ENCODE peak calls at places on chromosomes 3 and 15, in ten cellular contexts. P, Y, L, F, N, D, I, E, A and T are unnamed samples. For H3K4me1 and H3K36me3, the result is how much of the 10 kb centered on the place peaks cover.

GRCh38 chr3:142997330-142997729 is 4.0 kb upstream of the U2SURP start:
- DNase-seq in P (no peak), E (no peak), A (no peak), N (no peak), I (no peak), Y (no peak), L (no peak), F (no peak), D (no peak), T (no peak)

GRCh38 chr3:141825216-141826011 is 51.0 kb upstream of the ATP1B3 start:
- DNase-seq in Y (no peak), F (no peak), P (no peak), L (no peak), D (no peak), A (no peak), N (no peak), I (no peak), E (no peak), T (no peak)

GRCh38 chr15:98774756-98775497 is 126.6 kb downstream of the IGF1R start:
- DNase-seq in F (no peak), L (no peak), E (no peak), I (no peak), A (no peak), P (peak), N (no peak), Y (no peak), D (peak), T (no peak)

GRCh38 chr3:183826854-183827253 is 1.5 kb upstream of the MAP6D1 start:
- DNase-seq in P (no peak), E (no peak), I (peak), D (no peak), A (no peak), Y (no peak), N (no peak), F (no peak), L (no peak), T (no peak)

GRCh38 chr3:143249014-143249413 is 129.4 kb downstream of the CHST2 start:
- DNase-seq in E (no peak), D (no peak), L (no peak), F (no peak), Y (no peak), P (no peak), I (no peak), N (no peak), A (no peak), T (no peak)

GRCh38 chr15:66946578-66947164 is 118.7 kb upstream of the SMAD3 start:
- DNase-seq in Y (peak), D (peak), I (peak), L (peak), N (peak), A (peak), P (peak), E (peak), F (no peak), T (peak)

GRCh38 chr3:149388714-149389417 is 11.4 kb upstream of the TM4SF1 start:
- DNase-seq in L (no peak), N (no peak), A (no peak), F (no peak), E (no peak), I (no peak), P (no peak), D (no peak), Y (no peak), T (no peak)

GRCh38 chr15:47688573-47689086 is 28.7 kb upstream of the SEMA6D start:
- DNase-seq in F (no peak), P (peak), E (no peak), Y (no peak), I (no peak), N (no peak), A (no peak), L (no peak), D (no peak), T (no peak)

GRCh38 chr15:44620081-44620480 is 43.4 kb downstream of the SPG11 start:
- DNase-seq in F (no peak), I (no peak), L (no peak), P (no peak), E (no peak), Y (no peak), D (no peak), N (no peak), A (no peak), T (no peak)

GRCh38 chr15:69277316-69277715 is 21.4 kb upstream of the PAQR5 start:
- DNase-seq in A (no peak), L (no peak), Y (no peak), E (no peak), F (no peak), D (no peak), P (no peak), N (no peak), I (no peak), T (no peak)

GRCh38 chr3:167938516-167938915 is 157.2 kb downstream of the GOLIM4 start:
- DNase-seq in N (no peak), Y (no peak), I (no peak), L (no peak), D (no peak), A (no peak), P (no peak), F (no peak), E (no peak), T (no peak)

GRCh38 chr3:73621388-73621787 is 3.4 kb downstream of the PDZRN3 start:
- DNase-seq in Y (no peak), F (no peak), A (no peak), L (peak), I (no peak), P (no peak), D (peak), E (no peak), N (no peak), T (no peak)

GRCh38 chr3:192917508-192918274 is at the start of gene MB21D2:
- DNase-seq in A (peak), Y (peak), E (peak), F (peak), N (peak), L (peak), P (peak), I (peak), D (peak), T (peak)

GRCh38 chr15:31811641-31812040 is 218.7 kb upstream of the CHRNA7 start:
- DNase-seq in D (no peak), F (no peak), L (no peak), A (no peak), I (no peak), N (no peak), Y (no peak), P (no peak), E (no peak), T (no peak)

GRCh38 chr3:23676093-23676492 is 129.7 kb upstream of the UBE2E1 start:
- DNase-seq in L (no peak), Y (no peak), N (no peak), E (no peak), D (no peak), F (no peak), A (no peak), P (peak), I (no peak), T (no peak)

GRCh38 chr3:177104299-177104992 is 92.8 kb downstream of the TBL1XR1 start:
- DNase-seq in I (no peak), P (no peak), Y (no peak), D (no peak), E (no peak), F (no peak), L (no peak), N (no peak), A (no peak), T (no peak)

GRCh38 chr3:177106184-177106583 is 91.1 kb downstream of the TBL1XR1 start:
- DNase-seq in N (no peak), F (no peak), P (no peak), L (no peak), Y (no peak), A (no peak), D (no peak), I (no peak), E (no peak), T (no peak)

GRCh38 chr3:177107840-177108239 is 89.4 kb downstream of the TBL1XR1 start:
- DNase-seq in P (no peak), L (no peak), F (no peak), A (no peak), N (no peak), Y (no peak), I (no peak), D (no peak), E (no peak), T (no peak)

GRCh38 chr3:177106594-177106993 is 90.7 kb downstream of the TBL1XR1 start:
- DNase-seq in N (no peak), A (no peak), L (no peak), E (no peak), I (no peak), D (no peak), Y (no peak), P (no peak), F (no peak), T (no peak)

DNA sequence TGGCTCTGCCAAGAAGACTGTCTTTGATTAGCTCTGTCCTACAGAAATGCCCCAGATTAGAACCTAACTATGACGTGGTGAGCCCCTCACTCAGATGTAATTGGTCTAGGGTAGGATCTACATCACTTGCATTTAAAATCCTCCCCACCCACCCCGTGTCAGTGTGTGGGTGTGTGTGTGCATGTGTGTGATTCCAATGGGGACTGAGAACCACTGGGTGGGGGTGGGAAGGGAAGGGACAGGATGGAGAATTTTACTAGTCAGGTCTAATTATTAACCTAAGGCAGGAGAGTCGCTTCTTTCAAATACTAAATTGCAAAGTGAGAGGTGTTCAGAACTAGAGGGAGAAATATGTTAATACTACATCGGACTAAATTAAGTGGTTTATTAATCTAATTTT is 91.7 kb downstream of the TBL1XR1 start:
- DNase-seq in D (no peak), I (no peak), E (no peak), A (no peak), P (no peak), L (no peak), Y (no peak), F (no peak), N (no peak), T (no peak)
- H3K4me1 ChIP-seq in D (under half), I (half or more), E (under half), A (under half), P (under half), L (under half), Y (under half), F (half or more), N (under half), T (under half)

DNA sequence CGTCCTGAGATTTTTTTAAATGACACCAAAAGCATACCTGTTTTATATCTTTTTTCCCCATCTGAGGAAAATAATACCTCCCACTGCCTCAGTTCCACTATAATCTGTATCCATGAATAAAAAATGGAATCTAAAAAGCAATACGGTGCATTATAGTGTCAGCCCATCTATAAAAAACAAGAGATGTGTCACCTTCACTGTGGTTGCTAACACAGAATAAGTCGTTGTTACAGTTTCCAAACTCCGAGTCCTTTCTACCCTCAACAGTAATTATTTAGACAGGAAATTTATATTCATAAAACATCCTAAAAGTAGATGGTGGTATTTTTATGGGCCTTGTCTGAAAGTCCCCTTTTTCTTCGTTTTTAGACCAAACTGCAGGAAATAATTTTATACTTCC is 19.4 kb downstream of the RFTN1 start:
- DNase-seq in P (no peak), D (no peak), A (no peak), N (no peak), F (no peak), Y (no peak), I (no peak), E (no peak), L (no peak), T (no peak)
- H3K36me3 ChIP-seq in P (under half), D (under half), A (under half), N (under half), F (under half), Y (under half), I (under half), E (under half), L (under half), T (under half)

GRCh38 chr3:5305681-5305983 is 118.1 kb downstream of the EDEM1 start:
- DNase-seq in D (no peak), I (no peak), Y (no peak), N (no peak), E (no peak), A (no peak), F (no peak), P (no peak), L (no peak), T (no peak)

GRCh38 chr3:5302661-5303060 is 115.2 kb downstream of the EDEM1 start:
- DNase-seq in N (no peak), A (no peak), L (no peak), D (no peak), P (no peak), E (no peak), F (no peak), I (no peak), Y (no peak), T (no peak)

GRCh38 chr3:5301671-5302297 is 114.3 kb downstream of the EDEM1 start:
- DNase-seq in Y (no peak), L (no peak), N (no peak), I (no peak), D (no peak), E (no peak), F (no peak), P (peak), A (no peak), T (no peak)

GRCh38 chr3:5304789-5305680 is 117.5 kb downstream of the EDEM1 start:
- DNase-seq in N (peak), P (peak), Y (no peak), F (no peak), L (no peak), I (no peak), E (peak), A (peak), D (peak), T (peak)

GRCh38 chr3:5304188-5304587 is 116.7 kb downstream of the EDEM1 start:
- DNase-seq in P (no peak), F (no peak), I (no peak), A (no peak), L (no peak), D (no peak), E (no peak), N (no peak), Y (no peak), T (no peak)
- TF ChIP-seq POLR2A in P (no peak), F (no peak), I (no peak), A (no peak), L (no peak), D (no peak), E (no peak), N (no peak), Y (no peak), T (no peak)

GRCh38 chr15:70491183-70491621 is 272.2 kb downstream of the UACA start:
- DNase-seq in I (peak), N (no peak), E (no peak), A (no peak), Y (no peak), P (peak), D (no peak), F (no peak), L (no peak), T (peak)
- H3K4me1 ChIP-seq in I (half or more), N (under half), E (under half), A (under half), Y (under half), P (under half), D (under half), F (under half), L (under half), T (under half)

DNA sequence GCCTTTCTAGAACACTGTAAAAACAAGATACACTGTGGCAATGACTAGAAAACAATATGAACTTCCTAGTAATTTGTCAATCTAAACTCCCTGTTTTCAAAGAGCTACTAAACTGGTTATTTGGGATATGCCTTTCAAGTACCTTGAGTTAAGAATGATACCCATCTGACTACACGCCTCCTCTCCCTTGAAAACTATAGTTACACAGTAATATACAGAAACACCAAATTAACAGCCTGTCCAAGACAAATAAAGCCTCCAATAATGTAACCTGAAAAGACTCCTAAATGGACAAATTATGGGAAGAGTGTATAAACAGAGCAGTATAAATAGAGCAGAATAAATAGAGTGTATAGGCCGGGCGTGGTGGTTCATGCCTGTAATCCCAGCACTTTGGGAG is 70.1 kb downstream of the SMARCC1 start:
- DNase-seq in N (no peak), L (no peak), F (no peak), A (no peak), D (no peak), Y (no peak), I (no peak), P (no peak), E (no peak), T (no peak)
- H3K36me3 ChIP-seq in N (half or more), L (under half), F (half or more), A (under half), D (under half), Y (half or more), I (under half), P (under half), E (under half), T (under half)

DNA sequence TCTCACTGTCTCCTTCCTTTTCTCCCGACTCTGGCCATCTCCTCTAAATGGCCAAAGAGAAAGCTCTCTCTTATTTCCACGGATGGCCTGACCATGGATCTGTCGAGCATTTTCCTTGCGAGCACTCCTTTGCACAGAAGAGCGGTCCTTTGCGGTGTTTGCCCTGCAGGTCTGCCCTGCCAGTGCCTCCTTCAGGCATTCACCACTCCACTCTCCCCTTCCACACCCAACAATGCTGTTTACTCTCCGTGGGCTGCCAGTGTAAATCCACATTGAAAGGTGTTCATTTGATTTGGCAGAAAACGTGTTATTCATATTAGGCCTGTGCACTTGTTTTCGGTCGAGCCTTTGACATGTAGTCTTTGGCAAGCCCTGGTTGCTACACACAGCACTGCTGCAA is 49.6 kb downstream of the CACNA2D3 start:
- DNase-seq in E (no peak), L (no peak), F (no peak), Y (no peak), I (no peak), A (no peak), P (no peak), D (no peak), N (peak), T (no peak)
- TF ChIP-seq POLR2A in E (no peak), L (no peak), F (no peak), Y (no peak), I (no peak), A (no peak), P (no peak), D (no peak), N (no peak), T (no peak)

GRCh38 chr3:181610083-181610972 is 101.4 kb upstream of the SOX2 start:
- DNase-seq in Y (no peak), F (no peak), L (no peak), E (no peak), N (no peak), D (no peak), P (no peak), I (no peak), A (no peak), T (no peak)
- H3K4me1 ChIP-seq in Y (under half), F (under half), L (under half), E (under half), N (under half), D (under half), P (under half), I (under half), A (under half), T (under half)

GRCh38 chr3:17466028-17466427 is 276.4 kb downstream of the TBC1D5 start:
- DNase-seq in E (no peak), P (peak), L (no peak), D (no peak), I (no peak), N (no peak), Y (no peak), F (no peak), A (no peak), T (no peak)

GRCh38 chr3:17469954-17470353 is 272.5 kb downstream of the TBC1D5 start:
- DNase-seq in D (no peak), A (no peak), Y (no peak), N (no peak), F (no peak), P (no peak), I (no peak), E (no peak), L (no peak), T (no peak)

GRCh38 chr3:17473761-17474160 is 268.7 kb downstream of the TBC1D5 start:
- DNase-seq in P (peak), I (no peak), E (no peak), N (no peak), D (no peak), F (no peak), L (no peak), Y (no peak), A (no peak), T (no peak)

GRCh38 chr3:17469520-17469919 is 272.9 kb downstream of the TBC1D5 start:
- DNase-seq in A (no peak), P (no peak), N (no peak), E (no peak), L (no peak), Y (no peak), F (no peak), I (no peak), D (no peak), T (no peak)
- H3K36me3 ChIP-seq in A (under half), P (under half), N (under half), E (under half), L (under half), Y (under half), F (under half), I (under half), D (under half), T (under half)

GRCh38 chr3:138347084-138347483 is 1.3 kb upstream of the MRAS start:
- DNase-seq in P (no peak), Y (no peak), D (no peak), I (no peak), N (no peak), F (no peak), A (no peak), L (no peak), E (no peak), T (no peak)

GRCh38 chr3:138351151-138351550 is 2.8 kb downstream of the MRAS start:
- DNase-seq in A (no peak), D (no peak), N (no peak), P (peak), F (no peak), I (no peak), E (no peak), L (no peak), Y (no peak), T (no peak)

GRCh38 chr3:138349926-138350665 is 1.7 kb downstream of the MRAS start:
- DNase-seq in F (no peak), P (peak), N (no peak), I (no peak), A (no peak), E (peak), D (no peak), Y (no peak), L (no peak), T (no peak)

GRCh38 chr3:138348950-138349739 is 766 bp downstream of the MRAS start:
- DNase-seq in A (no peak), D (no peak), L (peak), Y (no peak), I (no peak), N (no peak), F (no peak), P (peak), E (peak), T (no peak)

DNA sequence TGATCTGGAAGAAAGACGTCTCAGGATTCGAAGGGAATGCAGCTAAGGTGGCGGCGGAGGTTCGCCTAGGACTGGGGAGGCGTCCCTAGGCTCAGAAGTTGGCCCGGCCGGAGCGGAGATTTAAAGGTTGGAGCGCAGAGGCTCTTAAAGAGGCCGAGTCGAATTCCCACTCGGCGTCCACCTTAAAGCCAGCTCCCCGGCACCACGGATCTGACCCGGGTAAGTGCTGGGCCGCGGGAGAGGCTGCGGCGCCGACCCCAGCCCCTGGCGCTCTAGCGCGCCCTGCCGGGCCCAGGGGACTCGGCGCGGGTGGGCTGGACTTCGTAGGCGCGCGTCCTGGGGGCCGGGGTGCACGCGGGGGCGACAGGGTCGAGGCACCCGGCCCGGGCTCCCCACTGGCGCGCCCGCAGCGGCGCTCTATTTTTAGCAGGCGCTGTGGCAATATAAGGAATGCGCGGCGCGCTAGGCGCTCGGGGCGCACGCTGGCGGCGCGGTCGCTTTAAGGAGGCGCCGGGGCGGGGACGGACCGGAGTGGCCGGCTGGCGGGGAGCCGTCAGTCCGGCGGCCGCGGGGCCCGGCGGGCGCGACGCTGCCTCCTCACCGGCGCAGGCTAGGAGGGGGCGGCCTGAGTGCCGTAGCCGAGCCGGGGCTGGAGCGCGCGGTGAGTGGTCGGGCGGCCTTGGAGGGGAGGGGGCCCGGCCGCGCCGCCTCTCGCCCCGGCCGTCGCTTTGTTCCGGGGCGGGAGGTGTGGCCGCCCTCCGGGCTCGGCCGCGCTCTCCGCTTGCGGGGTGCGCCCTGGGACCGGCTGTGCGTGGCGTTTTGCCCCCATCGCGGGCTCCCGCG is at the start of gene MRAS:
- DNase-seq in Y (peak), P (peak), D (peak), E (peak), I (peak), F (peak), N (peak), L (peak), A (peak), T (no peak)
- TF ChIP-seq POLR2A in Y (peak), P (peak), D (peak), E (no peak), I (no peak), F (peak), N (no peak), L (no peak), A (no peak), T (no peak)